ENCODE peak calls at places on chromosomes 11 and 22, in seven cellular contexts. P, W, V, I, J, C and B are unnamed samples.

GRCh38 chr11:8283510-8284272 is 20.0 kb upstream of the LMO1 start:
- DNase-seq in J (no peak), P (no peak), C (no peak), W (peak), V (peak), I (no peak), B (peak)

GRCh38 chr22:49141761-49142160 is 685.9 kb downstream of the BRD1 start:
- DNase-seq in P (no peak), V (no peak), I (no peak), J (no peak), W (no peak), C (no peak), B (no peak)

GRCh38 chr11:102469196-102469821 is 16.7 kb upstream of the TMEM123 start:
- DNase-seq in I (no peak), P (peak), C (no peak), W (no peak), V (peak), J (no peak), B (no peak)

GRCh38 chr11:44771252-44771734 is 44.5 kb downstream of the TSPAN18 start:
- DNase-seq in P (no peak), J (no peak), V (no peak), C (no peak), W (no peak), I (no peak), B (no peak)

GRCh38 chr11:64224891-64225607 is 937 bp downstream of the TRPT1 start:
- DNase-seq in V (no peak), I (no peak), J (peak), W (no peak), C (no peak), P (no peak), B (no peak)

GRCh38 chr11:66321606-66322005 is 4.8 kb upstream of the CD248 start:
- DNase-seq in J (no peak), V (no peak), I (no peak), P (no peak), W (no peak), C (no peak), B (no peak)

GRCh38 chr22:19184276-19184997 is 5.9 kb upstream of the SLC25A1 start:
- DNase-seq in I (no peak), V (no peak), P (no peak), W (no peak), C (no peak), J (no peak), B (no peak)

GRCh38 chr11:27471588-27472397 is 797 bp downstream of the LGR4 start:
- DNase-seq in J (peak), V (peak), W (peak), I (peak), P (no peak), C (no peak), B (peak)

GRCh38 chr11:1546536-1547466 is 25.3 kb downstream of the DUSP8 start:
- DNase-seq in P (peak), W (peak), V (peak), C (no peak), J (no peak), I (peak), B (peak)

GRCh38 chr11:41382927-41383326 is 76.5 kb downstream of the LRRC4C start:
- DNase-seq in V (no peak), C (no peak), J (no peak), W (peak), I (no peak), P (no peak), B (no peak)

GRCh38 chr11:58575377-58576020 is at the start of gene LPXN:
- DNase-seq in W (no peak), V (peak), P (peak), I (no peak), J (peak), C (no peak), B (no peak)

GRCh38 chr11:59206635-59207034 is 6.1 kb downstream of the MPEG1 start:
- DNase-seq in W (peak), I (no peak), C (peak), V (peak), P (peak), J (peak), B (peak)

GRCh38 chr22:38177926-38178604 is 3.6 kb downstream of the PLA2G6 start:
- DNase-seq in V (peak), C (no peak), J (peak), W (peak), I (peak), P (peak), B (no peak)

GRCh38 chr11:35208795-35209194 is 69.8 kb downstream of the CD44 start:
- DNase-seq in V (no peak), W (no peak), P (no peak), C (no peak), I (no peak), J (no peak), B (no peak)
- H3K23ac ChIP-seq in V (no peak), W (no peak), P (no peak), C (no peak), I (no peak), J (no peak), B (no peak)

GRCh38 chr11:32385998-32386397 is 49.3 kb downstream of the WT1 start:
- DNase-seq in C (peak), W (peak), I (peak), P (peak), V (peak), J (peak), B (peak)
- H4K8ac ChIP-seq in C (no peak), W (no peak), I (no peak), P (no peak), V (no peak), J (peak), B (no peak)

GRCh38 chr22:22474733-22475132 is 33.8 kb downstream of the ZNF280B start:
- DNase-seq in V (no peak), J (no peak), P (no peak), W (peak), C (no peak), I (no peak), B (no peak)
- H3K23ac ChIP-seq in V (no peak), J (no peak), P (no peak), W (no peak), C (no peak), I (no peak), B (no peak)

DNA sequence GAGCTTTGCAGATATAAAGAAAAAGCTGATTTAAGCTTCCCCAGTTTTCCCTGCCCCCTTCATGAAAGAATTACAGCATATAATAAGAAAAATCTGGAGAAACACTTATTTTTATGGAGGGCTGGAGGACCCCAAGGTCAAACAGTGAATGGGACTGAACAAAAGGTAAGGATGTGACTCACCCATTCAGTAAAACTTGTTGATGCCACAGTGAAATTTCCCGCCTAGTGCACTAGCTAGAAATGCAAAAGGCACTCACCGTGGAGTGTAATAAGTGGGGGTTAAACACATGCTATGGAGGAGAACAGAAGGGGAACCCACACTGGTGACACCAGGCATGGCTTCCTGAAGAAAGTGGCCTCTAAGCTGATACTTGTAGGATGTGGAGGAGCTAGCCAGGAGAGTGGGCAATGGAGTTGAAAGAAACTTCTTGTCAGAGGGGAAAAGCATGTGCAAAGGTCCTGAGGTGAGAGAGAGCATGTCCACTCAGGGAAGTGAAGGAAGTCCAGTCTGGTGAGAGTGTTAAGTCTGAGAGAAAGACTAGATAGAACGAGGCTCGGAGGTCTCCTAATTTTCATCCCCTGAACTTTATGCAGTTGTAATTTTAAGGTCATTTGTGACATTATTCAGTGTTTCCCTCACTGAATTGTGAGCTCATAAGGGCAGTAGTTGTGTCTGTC is 77.1 kb downstream of the MIAT start:
- DNase-seq in J (no peak), C (no peak), W (no peak), I (no peak), P (no peak), V (no peak), B (no peak)
- H4K8ac ChIP-seq in J (no peak), C (no peak), W (no peak), I (no peak), P (no peak), V (no peak), B (no peak)

DNA sequence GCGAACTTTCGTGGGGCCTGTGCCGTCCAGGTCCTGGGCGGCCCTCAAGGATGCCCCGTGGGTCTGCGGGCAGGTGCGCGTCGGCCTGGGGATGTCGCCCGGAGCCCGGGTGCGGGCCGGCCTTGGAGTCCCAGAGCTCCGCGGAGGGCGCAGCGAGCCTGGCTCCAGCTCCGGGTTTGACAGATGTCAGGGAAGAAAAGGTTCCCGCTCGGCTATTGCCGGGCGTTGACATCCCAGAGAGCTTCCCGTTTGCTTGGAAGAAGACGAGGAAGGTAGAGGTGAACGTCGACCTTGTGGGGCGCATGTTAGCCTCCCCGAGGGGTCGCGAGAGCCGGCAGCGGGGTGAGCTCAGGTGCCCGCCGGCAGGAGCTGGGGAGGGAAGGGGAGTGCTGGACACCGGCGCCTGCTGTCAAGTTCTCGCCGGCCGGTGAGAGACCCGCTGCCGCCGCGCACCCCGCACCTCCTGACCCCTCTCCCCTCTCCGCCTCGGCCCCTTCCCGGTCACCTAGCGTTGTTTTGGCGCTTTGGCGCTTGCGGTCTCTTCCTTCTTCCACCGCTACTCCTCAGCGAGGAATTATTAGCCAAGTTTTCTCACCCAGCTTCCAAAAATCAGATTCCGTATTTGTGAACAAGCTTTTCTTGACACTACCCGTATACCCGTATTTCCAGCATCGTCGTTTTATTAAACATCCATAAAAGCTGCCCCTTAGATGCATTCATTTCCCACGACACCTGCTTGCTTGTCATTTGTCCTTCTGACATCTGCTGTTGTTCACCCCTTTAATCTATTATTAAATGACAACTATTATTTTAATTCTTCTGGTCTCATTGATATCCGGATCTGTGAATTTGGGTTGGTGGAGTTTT is 1.3 kb downstream of the BMAL1 start:
- DNase-seq in J (peak), I (no peak), C (no peak), P (no peak), W (peak), V (peak), B (no peak)
- H3K23ac ChIP-seq in J (no peak), I (no peak), C (no peak), P (peak), W (no peak), V (peak), B (no peak)

GRCh38 chr11:22768281-22768680 is 61.3 kb downstream of the SVIP start:
- DNase-seq in I (no peak), C (no peak), J (no peak), P (no peak), V (no peak), W (no peak), B (no peak)
- H4K8ac ChIP-seq in I (no peak), C (no peak), J (no peak), P (no peak), V (no peak), W (no peak), B (no peak)

DNA sequence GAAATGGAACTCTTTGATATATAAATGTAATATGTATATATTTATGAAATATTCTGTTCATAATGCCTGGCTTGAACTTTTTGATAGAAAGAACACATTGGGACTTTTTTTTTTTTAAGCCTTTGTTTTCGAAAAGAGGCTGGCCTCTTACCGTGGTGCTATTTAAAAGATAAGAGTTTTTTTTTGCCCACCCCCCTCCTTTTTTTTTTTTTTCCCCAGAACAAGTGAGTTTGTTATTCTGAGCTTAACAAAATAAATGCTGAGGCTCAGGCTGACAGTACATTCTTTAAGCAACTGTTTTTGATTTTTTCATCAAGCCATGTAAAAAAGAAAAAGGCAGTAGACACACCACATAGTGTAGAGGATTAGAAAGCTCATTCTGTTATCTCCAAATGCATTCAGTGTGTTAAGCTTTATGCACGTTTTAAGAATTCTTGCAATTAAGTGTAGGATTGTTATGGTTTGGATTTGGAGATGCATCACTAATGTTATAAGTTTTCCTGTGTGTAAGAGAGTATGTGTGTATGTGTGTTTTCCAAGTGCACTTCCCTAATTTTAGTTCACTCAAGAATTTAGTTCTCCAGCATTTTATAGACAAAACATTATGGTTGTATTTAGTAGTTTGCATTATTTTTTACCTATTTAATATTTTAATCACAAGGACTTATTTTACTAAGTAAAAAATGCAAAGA is 12.0 kb downstream of the PDHX start:
- DNase-seq in I (no peak), V (no peak), P (peak), C (no peak), J (no peak), W (peak), B (no peak)
- H3K23ac ChIP-seq in I (no peak), V (no peak), P (peak), C (no peak), J (no peak), W (no peak), B (no peak)

DNA sequence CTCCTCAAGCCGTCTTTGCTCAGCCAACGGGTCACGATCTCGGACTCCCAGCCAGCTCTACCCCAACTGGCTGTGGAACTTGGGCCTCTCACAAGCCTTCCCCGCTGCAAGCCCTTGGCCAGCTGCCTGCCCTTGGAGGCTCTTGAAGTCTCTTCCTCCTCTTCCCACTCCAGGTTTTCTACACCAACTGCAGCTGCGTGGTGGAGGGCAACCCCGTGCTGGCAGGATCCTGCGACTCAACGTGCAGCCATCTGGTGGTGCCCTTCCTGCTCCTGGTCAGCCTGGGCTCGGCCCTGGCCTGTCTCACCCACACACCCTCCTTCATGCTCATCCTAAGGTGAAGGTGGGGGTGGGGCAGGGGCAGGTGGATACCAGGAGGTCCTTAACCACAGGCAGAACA is 40.5 kb upstream of the TPBGL start:
- DNase-seq in I (no peak), J (no peak), P (no peak), C (no peak), W (no peak), V (no peak), B (no peak)
- H4K8ac ChIP-seq in I (no peak), J (no peak), P (no peak), C (no peak), W (no peak), V (no peak), B (no peak)

DNA sequence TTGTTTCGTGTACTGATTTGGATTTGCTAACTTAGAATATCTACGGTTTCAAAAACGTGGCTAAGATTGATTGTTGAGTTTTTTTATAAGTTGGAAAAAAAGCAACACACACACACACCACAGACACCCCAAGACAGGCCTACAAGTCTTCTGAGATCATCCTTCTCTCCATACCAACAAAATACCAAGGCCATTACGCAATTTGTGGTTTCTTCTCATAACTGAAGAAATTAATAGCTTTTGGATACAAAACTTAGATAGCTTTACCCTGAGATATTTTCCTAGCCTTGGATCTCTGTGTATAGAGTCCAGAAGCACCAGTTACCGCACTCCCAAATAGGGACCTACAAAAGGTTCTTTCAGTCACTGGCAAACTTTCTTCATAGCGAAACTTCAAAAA is 113.6 kb downstream of the SIK3 start:
- DNase-seq in V (peak), I (no peak), J (peak), C (no peak), P (peak), W (no peak), B (no peak)
- H3K23ac ChIP-seq in V (no peak), I (no peak), J (no peak), C (no peak), P (no peak), W (no peak), B (no peak)